ENCODE peak calls at places on chromosomes 16 and 17, in seven cellular contexts. C is Peyer's patch, F is AG10803, H is GM06990, P is HFFc6, G is lower leg skin, L is bronchial epithelial cell. V is an unnamed sample.

GRCh38 chr16:2028620-2029220 is 2.0 kb downstream of the NHERF2 start:
- DNase-seq in C (no peak), F (no peak), H (no peak), P (no peak), G (no peak), L (no peak), V (no peak)

GRCh38 chr16:30063893-30064745 is 1.4 kb upstream of the ALDOA start:
- DNase-seq in C (peak; percentile 92), F (no peak), H (peak; percentile 64), P (no peak), G (peak; percentile 73), L (peak; percentile 42), V (peak; percentile 85)

GRCh38 chr17:38341035-38341721 is 2.6 kb downstream of the GPR179 start:
- DNase-seq in C (peak; percentile 51), F (no peak), H (no peak), P (no peak), G (no peak), L (peak; percentile 49), V (no peak)

GRCh38 chr16:20898938-20899502 is 1.1 kb downstream of the DCUN1D3 start:
- DNase-seq in C (no peak), F (peak; percentile 90), H (no peak), P (peak; percentile 85), G (no peak), L (peak; percentile 44), V (no peak)

GRCh38 chr17:33017366-33017765 is 25.7 kb downstream of the SPACA3 start:
- DNase-seq in C (no peak), F (no peak), H (no peak), P (no peak), G (no peak), L (no peak), V (no peak)

GRCh38 chr16:82396509-82396908 is 226.5 kb upstream of the MPHOSPH6 start:
- DNase-seq in C (no peak), F (no peak), H (no peak), P (no peak), G (no peak), L (no peak), V (no peak)

GRCh38 chr17:55496094-55496881 is 15.0 kb downstream of the SMIM36 start:
- DNase-seq in C (peak; percentile 56), F (peak; percentile 29), H (no peak), P (peak; percentile 4), G (no peak), L (peak; percentile 81), V (peak; percentile 25)

GRCh38 chr16:76071690-76072089 is 205.5 kb upstream of the CNTNAP4 start:
- DNase-seq in C (no peak), F (no peak), H (no peak), P (no peak), G (no peak), L (no peak), V (no peak)

GRCh38 chr16:24491721-24492120 is 47.6 kb upstream of the RBBP6 start:
- DNase-seq in C (no peak), F (no peak), H (no peak), P (peak; percentile 57), G (no peak), L (no peak), V (no peak)

GRCh38 chr17:43690624-43691316 is 29.0 kb upstream of the MEOX1 start:
- DNase-seq in C (no peak), F (no peak), H (no peak), P (no peak), G (no peak), L (no peak), V (no peak)

GRCh38 chr17:41962768-41963434 is 3.7 kb upstream of the CNP start:
- DNase-seq in C (peak; percentile 91), F (peak; percentile 58), H (peak; percentile 33), P (peak; percentile 48), G (peak; percentile 60), L (peak; percentile 37), V (peak; percentile 86)

GRCh38 chr16:15427648-15428239 is 6.6 kb upstream of the BMERB1 start:
- DNase-seq in C (peak; percentile 88), F (peak; percentile 84), H (no peak), P (peak; percentile 71), G (peak; percentile 49), L (peak; percentile 49), V (peak; percentile 64)

GRCh38 chr17:73261952-73262675 is 434 bp upstream of the CPSF4L start:
- DNase-seq in C (peak; percentile 73), F (no peak), H (no peak), P (no peak), G (no peak), L (peak; percentile 23), V (no peak)

GRCh38 chr17:69466905-69467630 is 52.6 kb downstream of the MAP2K6 start:
- DNase-seq in C (no peak), F (peak; percentile 68), H (no peak), P (no peak), G (no peak), L (peak; percentile 30), V (no peak)

GRCh38 chr16:78122774-78123315 is 23.4 kb downstream of the WWOX start:
- DNase-seq in C (no peak), F (peak; percentile 54), H (peak; percentile 36), P (peak; percentile 60), G (no peak), L (peak; percentile 54), V (peak; percentile 60)

GRCh38 chr17:13647551-13647950 is 45.8 kb upstream of the HS3ST3A1 start:
- DNase-seq in C (no peak), F (peak; percentile 77), H (no peak), P (peak; percentile 27), G (no peak), L (no peak), V (no peak)
- TF ChIP-seq CTCF in C (no peak), F (peak; percentile 42), H (no peak), P (no peak), G (no peak), L (no peak), V (no peak)

DNA sequence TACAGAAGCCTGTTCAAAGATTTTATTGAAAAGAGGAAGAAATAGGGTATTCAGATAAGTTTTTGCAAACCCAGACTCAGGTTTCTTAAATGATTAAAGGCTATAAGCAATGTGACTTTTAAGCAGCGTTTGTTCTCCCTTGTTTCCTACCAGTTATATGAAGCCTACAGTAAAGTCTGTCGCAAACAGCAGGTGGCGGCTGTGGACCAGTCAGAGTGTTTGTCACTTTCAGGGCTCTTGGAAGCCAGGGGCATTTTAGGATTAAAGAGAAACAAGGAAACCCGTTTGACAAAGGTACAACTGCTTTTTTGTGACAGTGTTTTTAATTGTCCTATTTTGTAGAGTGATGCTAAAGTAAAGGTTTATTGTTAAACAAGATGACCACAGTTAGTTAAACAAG is 7.7 kb upstream of the RARA start:
- DNase-seq in C (peak; percentile 63), F (no peak), H (no peak), P (no peak), G (no peak), L (no peak), V (no peak)
- TF ChIP-seq CTCF in C (no peak), F (no peak), H (peak; percentile 15), P (peak; percentile 39), G (no peak), L (peak; percentile 23), V (no peak)

DNA sequence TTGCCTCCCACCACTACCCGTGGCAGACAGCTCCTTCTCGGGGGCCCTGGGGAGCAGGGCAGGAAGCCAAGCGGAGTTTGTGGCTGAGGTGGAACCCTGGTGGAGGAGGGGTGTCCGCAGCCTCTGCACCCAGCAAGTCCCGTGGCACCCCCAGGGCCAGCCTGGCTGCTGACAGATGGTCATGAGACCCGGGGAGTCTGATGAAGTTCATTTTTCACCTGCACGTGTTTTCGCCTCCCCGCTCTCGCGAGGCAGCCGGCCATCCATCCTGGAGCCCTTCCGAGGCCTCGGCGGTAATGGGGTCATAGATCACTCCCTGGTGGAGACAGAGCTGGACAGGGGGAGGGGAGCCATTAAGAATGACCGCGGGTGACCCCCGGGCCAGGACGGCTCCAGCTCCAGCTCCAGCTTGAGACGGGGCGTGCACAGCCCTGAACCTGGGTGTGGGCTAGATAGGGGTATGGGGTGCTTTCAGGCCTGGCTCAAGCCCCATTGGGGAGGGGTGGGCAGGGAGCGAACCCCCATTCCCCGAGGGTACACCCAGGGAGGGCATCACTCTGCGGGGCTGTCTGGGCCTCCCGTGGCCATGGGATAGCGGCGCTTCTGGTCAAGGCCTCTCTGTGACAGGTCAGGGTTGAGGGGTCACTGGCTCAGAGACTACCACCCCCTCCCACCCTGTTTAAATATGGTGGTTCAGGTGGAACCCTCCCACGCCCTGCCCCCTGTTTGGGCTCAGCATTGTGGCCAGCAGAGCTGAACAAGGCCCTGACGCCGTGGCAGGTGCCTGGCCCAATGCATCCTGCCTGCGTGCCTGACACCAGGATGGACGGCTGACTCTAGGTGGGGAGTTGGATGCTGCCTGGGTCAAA is 227.4 kb upstream of the GSE1 start:
- DNase-seq in C (no peak), F (no peak), H (no peak), P (no peak), G (no peak), L (no peak), V (no peak)
- TF ChIP-seq CTCF in C (no peak), F (no peak), H (no peak), P (no peak), G (no peak), L (no peak), V (no peak)

GRCh38 chr16:89906141-89907025 is 12.3 kb upstream of the MC1R start:
- DNase-seq in C (no peak), F (no peak), H (no peak), P (no peak), G (no peak), L (no peak), V (no peak)
- TF ChIP-seq CTCF in C (no peak), F (no peak), H (no peak), P (peak; percentile 23), G (no peak), L (no peak), V (no peak)